ENCODE peak calls at places on chromosomes 13 and 19, in six cellular contexts. One of them, this sample, is unnamed.

GRCh38 chr13:111153977-111154332 is 38.8 kb downstream of the ARHGEF7 start:
- DNase-seq in coronary artery: peak
- DNase-seq in ovary: no peak
- DNase-seq in transverse colon: peak
- DNase-seq in left lung: no peak
- DNase-seq in GM20000: peak
- DNase-seq in this sample: peak

GRCh38 chr19:44875666-44876418 is 15.2 kb upstream of the TOMM40 start:
- DNase-seq in coronary artery: no peak
- DNase-seq in ovary: no peak
- DNase-seq in transverse colon: peak
- DNase-seq in left lung: no peak
- DNase-seq in GM20000: no peak
- DNase-seq in this sample: no peak

GRCh38 chr19:42115219-42115618 is 17.0 kb downstream of the POU2F2 start:
- DNase-seq in coronary artery: no peak
- DNase-seq in ovary: no peak
- DNase-seq in transverse colon: no peak
- DNase-seq in left lung: no peak
- DNase-seq in GM20000: no peak
- DNase-seq in this sample: no peak

GRCh38 chr13:95741584-95742563 is 64.9 kb downstream of the DNAJC3 start:
- DNase-seq in coronary artery: no peak
- DNase-seq in ovary: no peak
- DNase-seq in transverse colon: no peak
- DNase-seq in left lung: no peak
- DNase-seq in GM20000: no peak
- DNase-seq in this sample: no peak

GRCh38 chr19:55339225-55340143 is at the start of gene KMT5C:
- DNase-seq in coronary artery: peak
- DNase-seq in ovary: peak
- DNase-seq in transverse colon: peak
- DNase-seq in left lung: peak
- DNase-seq in GM20000: peak
- DNase-seq in this sample: peak

GRCh38 chr19:2266183-2266993 is 10.2 kb upstream of the JSRP1 start:
- DNase-seq in coronary artery: no peak
- DNase-seq in ovary: peak
- DNase-seq in transverse colon: peak
- DNase-seq in left lung: peak
- DNase-seq in GM20000: peak
- DNase-seq in this sample: no peak

GRCh38 chr13:43835701-43836100 is 43.8 kb downstream of the CCDC122 start:
- DNase-seq in coronary artery: no peak
- DNase-seq in ovary: no peak
- DNase-seq in transverse colon: no peak
- DNase-seq in left lung: no peak
- DNase-seq in GM20000: no peak
- DNase-seq in this sample: no peak

GRCh38 chr19:54803410-54803809 is at the start of gene KIR2DL4:
- DNase-seq in coronary artery: no peak
- DNase-seq in ovary: no peak
- DNase-seq in transverse colon: peak
- DNase-seq in left lung: no peak
- DNase-seq in GM20000: no peak
- DNase-seq in this sample: peak

GRCh38 chr13:45792827-45793303 is 58.7 kb downstream of the SIAH3 start:
- DNase-seq in coronary artery: peak
- DNase-seq in ovary: no peak
- DNase-seq in transverse colon: no peak
- DNase-seq in left lung: no peak
- DNase-seq in GM20000: no peak
- DNase-seq in this sample: no peak

GRCh38 chr13:94712812-94713555 is 639 bp upstream of the SOX21 start:
- DNase-seq in coronary artery: no peak
- DNase-seq in ovary: no peak
- DNase-seq in transverse colon: no peak
- DNase-seq in left lung: peak
- DNase-seq in GM20000: peak
- DNase-seq in this sample: no peak

GRCh38 chr19:4807188-4807587 is 15.7 kb downstream of the FEM1A start:
- DNase-seq in coronary artery: no peak
- DNase-seq in ovary: no peak
- DNase-seq in transverse colon: peak
- DNase-seq in left lung: peak
- DNase-seq in GM20000: no peak
- DNase-seq in this sample: no peak

GRCh38 chr19:16326401-16327130 is 1.9 kb downstream of the KLF2 start:
- DNase-seq in coronary artery: peak
- DNase-seq in ovary: peak
- DNase-seq in transverse colon: peak
- DNase-seq in left lung: peak
- DNase-seq in GM20000: peak
- DNase-seq in this sample: no peak

GRCh38 chr19:6229216-6229913 is 50.4 kb downstream of the MLLT1 start:
- DNase-seq in coronary artery: no peak
- DNase-seq in ovary: no peak
- DNase-seq in transverse colon: no peak
- DNase-seq in left lung: peak
- DNase-seq in GM20000: no peak
- DNase-seq in this sample: no peak

GRCh38 chr13:98144501-98145350 is 1.8 kb downstream of the FARP1 start:
- DNase-seq in coronary artery: no peak
- DNase-seq in ovary: no peak
- DNase-seq in transverse colon: no peak
- DNase-seq in left lung: no peak
- DNase-seq in GM20000: no peak
- DNase-seq in this sample: no peak

GRCh38 chr19:1445185-1445931 is 4.6 kb upstream of the APC2 start:
- DNase-seq in coronary artery: no peak
- DNase-seq in ovary: peak
- DNase-seq in transverse colon: peak
- DNase-seq in left lung: peak
- DNase-seq in GM20000: peak
- DNase-seq in this sample: peak

GRCh38 chr19:57279418-57280164 is 694 bp upstream of the ZNF460 start:
- DNase-seq in coronary artery: peak
- DNase-seq in ovary: peak
- DNase-seq in transverse colon: peak
- DNase-seq in left lung: peak
- DNase-seq in GM20000: peak
- DNase-seq in this sample: peak
- TF ChIP-seq CTCF in coronary artery: no peak
- TF ChIP-seq CTCF in ovary: no peak
- TF ChIP-seq CTCF in transverse colon: peak
- TF ChIP-seq CTCF in left lung: peak
- TF ChIP-seq CTCF in GM20000: peak
- TF ChIP-seq CTCF in this sample: no peak

GRCh38 chr19:47086280-47086679 is 27.3 kb downstream of the ZC3H4 start:
- DNase-seq in coronary artery: no peak
- DNase-seq in ovary: no peak
- DNase-seq in transverse colon: no peak
- DNase-seq in left lung: peak
- DNase-seq in GM20000: no peak
- DNase-seq in this sample: no peak
- TF ChIP-seq CTCF in coronary artery: no peak
- TF ChIP-seq CTCF in ovary: no peak
- TF ChIP-seq CTCF in transverse colon: no peak
- TF ChIP-seq CTCF in left lung: no peak
- TF ChIP-seq CTCF in GM20000: no peak
- TF ChIP-seq CTCF in this sample: no peak

GRCh38 chr19:10107254-10107653 is 1.1 kb downstream of the PPAN start:
- DNase-seq in coronary artery: no peak
- DNase-seq in ovary: no peak
- DNase-seq in transverse colon: no peak
- DNase-seq in left lung: no peak
- DNase-seq in GM20000: no peak
- DNase-seq in this sample: no peak

GRCh38 chr19:10105241-10106099 is 692 bp upstream of the PPAN start:
- DNase-seq in coronary artery: no peak
- DNase-seq in ovary: peak
- DNase-seq in transverse colon: peak
- DNase-seq in left lung: no peak
- DNase-seq in GM20000: peak
- DNase-seq in this sample: no peak

GRCh38 chr19:10107817-10108367 is 1.7 kb downstream of the PPAN start:
- DNase-seq in coronary artery: no peak
- DNase-seq in ovary: no peak
- DNase-seq in transverse colon: no peak
- DNase-seq in left lung: no peak
- DNase-seq in GM20000: no peak
- DNase-seq in this sample: no peak

GRCh38 chr19:10104665-10105221 is 1.4 kb upstream of the PPAN start:
- DNase-seq in coronary artery: no peak
- DNase-seq in ovary: no peak
- DNase-seq in transverse colon: peak
- DNase-seq in left lung: peak
- DNase-seq in GM20000: peak
- DNase-seq in this sample: peak

DNA sequence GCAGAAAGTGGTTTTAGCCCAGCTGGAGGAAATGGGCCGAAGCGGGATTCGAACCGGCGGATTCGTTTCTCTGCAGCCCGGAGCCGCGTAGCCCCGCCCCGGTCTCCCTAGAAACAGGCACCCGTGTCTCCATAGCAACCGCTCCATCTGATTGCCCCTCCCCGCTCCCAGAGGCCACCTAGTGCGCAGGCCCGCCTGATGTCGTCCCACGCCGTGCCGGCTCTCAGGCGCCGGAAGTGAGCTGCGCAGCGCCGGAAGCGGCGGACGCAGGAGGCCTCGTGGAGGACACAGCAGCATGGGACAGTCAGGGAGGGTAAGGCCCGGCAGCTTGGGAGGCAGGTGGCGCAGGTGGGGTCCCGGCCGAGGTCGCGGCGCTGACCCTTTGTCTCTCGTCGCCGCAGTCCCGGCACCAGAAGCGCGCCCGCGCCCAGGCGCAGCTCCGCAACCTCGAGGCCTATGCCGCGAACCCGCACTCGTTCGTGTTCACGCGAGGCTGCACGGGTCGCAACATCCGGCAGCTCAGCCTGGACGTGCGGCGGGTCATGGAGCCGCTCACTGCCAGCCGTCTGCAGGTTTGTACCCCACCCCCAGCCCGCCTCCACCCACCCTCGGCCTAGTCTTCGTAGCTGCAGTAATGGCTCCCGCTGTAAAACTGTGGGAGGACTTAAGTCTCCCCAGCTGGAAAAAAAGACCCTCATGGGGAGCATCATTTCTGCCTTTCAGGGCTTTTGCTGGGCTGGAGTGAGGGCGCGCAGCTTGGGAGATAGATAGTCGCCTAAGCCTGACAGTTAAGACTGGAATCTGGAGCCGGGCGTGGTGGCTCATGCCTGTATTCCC is at the start of gene PPAN:
- DNase-seq in coronary artery: peak
- DNase-seq in ovary: peak
- DNase-seq in transverse colon: peak
- DNase-seq in left lung: peak
- DNase-seq in GM20000: peak
- DNase-seq in this sample: peak
- TF ChIP-seq CTCF in coronary artery: no peak
- TF ChIP-seq CTCF in ovary: no peak
- TF ChIP-seq CTCF in transverse colon: no peak
- TF ChIP-seq CTCF in left lung: no peak
- TF ChIP-seq CTCF in GM20000: no peak
- TF ChIP-seq CTCF in this sample: no peak

GRCh38 chr13:78806457-78806856 is 147.5 kb upstream of the OBI1 start:
- DNase-seq in coronary artery: no peak
- DNase-seq in ovary: no peak
- DNase-seq in transverse colon: no peak
- DNase-seq in left lung: no peak
- DNase-seq in GM20000: no peak
- DNase-seq in this sample: no peak
- TF ChIP-seq CTCF in coronary artery: no peak
- TF ChIP-seq CTCF in ovary: no peak
- TF ChIP-seq CTCF in transverse colon: peak
- TF ChIP-seq CTCF in left lung: no peak
- TF ChIP-seq CTCF in GM20000: peak
- TF ChIP-seq CTCF in this sample: no peak

GRCh38 chr13:31015207-31015606 is 82.8 kb downstream of the TEX26 start:
- DNase-seq in coronary artery: no peak
- DNase-seq in ovary: no peak
- DNase-seq in transverse colon: no peak
- DNase-seq in left lung: no peak
- DNase-seq in GM20000: no peak
- DNase-seq in this sample: no peak

GRCh38 chr13:31014461-31014860 is 82.0 kb downstream of the TEX26 start:
- DNase-seq in coronary artery: no peak
- DNase-seq in ovary: no peak
- DNase-seq in transverse colon: no peak
- DNase-seq in left lung: no peak
- DNase-seq in GM20000: no peak
- DNase-seq in this sample: no peak

GRCh38 chr13:31011193-31011860 is 78.9 kb downstream of the TEX26 start:
- DNase-seq in coronary artery: no peak
- DNase-seq in ovary: no peak
- DNase-seq in transverse colon: no peak
- DNase-seq in left lung: no peak
- DNase-seq in GM20000: no peak
- DNase-seq in this sample: no peak

GRCh38 chr13:31009166-31009565 is 76.7 kb downstream of the TEX26 start:
- DNase-seq in coronary artery: no peak
- DNase-seq in ovary: no peak
- DNase-seq in transverse colon: no peak
- DNase-seq in left lung: no peak
- DNase-seq in GM20000: no peak
- DNase-seq in this sample: no peak

DNA sequence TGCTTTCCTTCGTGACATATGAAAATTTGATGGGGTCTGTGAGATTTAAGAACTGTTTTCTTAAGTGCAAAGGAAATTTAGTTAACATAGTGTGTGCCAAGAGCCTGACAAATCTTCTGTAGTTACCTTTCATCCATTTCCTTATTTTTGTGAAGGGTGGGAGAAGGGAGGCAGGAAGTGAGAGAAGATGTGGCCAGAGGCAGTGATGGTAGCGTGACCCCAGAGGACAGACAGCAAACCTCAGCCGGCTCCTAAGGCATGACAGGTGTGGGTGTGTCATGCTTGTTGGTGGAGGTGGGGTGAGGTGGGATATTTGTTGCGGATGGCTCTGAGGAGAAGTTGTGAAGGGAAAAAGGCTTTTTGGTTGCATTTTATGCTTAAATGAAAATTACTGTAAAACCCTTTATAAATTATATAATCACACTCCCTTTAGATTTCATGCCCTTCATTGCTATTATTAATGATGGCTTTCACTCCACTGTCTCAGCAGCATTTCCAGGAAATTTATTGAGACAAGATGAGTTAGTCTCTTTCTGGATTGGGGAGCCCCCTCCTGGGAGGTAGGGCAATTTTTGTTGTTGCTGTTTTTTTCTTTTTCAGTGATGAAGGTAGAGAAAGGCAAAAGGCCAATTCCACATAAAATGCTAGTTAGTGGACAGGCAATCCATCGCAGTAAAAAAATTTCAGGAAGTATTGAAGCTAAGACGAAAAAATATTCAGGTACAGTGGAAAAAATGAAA is 80.0 kb downstream of the TEX26 start:
- DNase-seq in coronary artery: no peak
- DNase-seq in ovary: no peak
- DNase-seq in transverse colon: no peak
- DNase-seq in left lung: no peak
- DNase-seq in GM20000: no peak
- DNase-seq in this sample: no peak
- TF ChIP-seq CTCF in coronary artery: no peak
- TF ChIP-seq CTCF in ovary: no peak
- TF ChIP-seq CTCF in transverse colon: no peak
- TF ChIP-seq CTCF in left lung: no peak
- TF ChIP-seq CTCF in GM20000: no peak
- TF ChIP-seq CTCF in this sample: no peak

GRCh38 chr19:50703915-50704548 is 15.6 kb downstream of the SHANK1 start:
- DNase-seq in coronary artery: no peak
- DNase-seq in ovary: no peak
- DNase-seq in transverse colon: no peak
- DNase-seq in left lung: no peak
- DNase-seq in GM20000: no peak
- DNase-seq in this sample: no peak
- TF ChIP-seq CTCF in coronary artery: no peak
- TF ChIP-seq CTCF in ovary: no peak
- TF ChIP-seq CTCF in transverse colon: no peak
- TF ChIP-seq CTCF in left lung: no peak
- TF ChIP-seq CTCF in GM20000: no peak
- TF ChIP-seq CTCF in this sample: no peak

This sample was measured in natural killer cell.